ENCODE peak calls at places on chromosome 10, in eight cellular contexts. A, H, I, R, U, M, Q and J are unnamed samples.

GRCh38 chr10:26944261-26944882 is 83.6 kb upstream of the ABI1 start:
- DNase-seq in A (no peak), H (peak), I (no peak), R (no peak), U (no peak), M (no peak), Q (no peak), J (no peak)

GRCh38 chr10:89207801-89208551 is 859 bp upstream of the CH25H start:
- DNase-seq in A (peak), H (no peak), I (no peak), R (no peak), U (peak), M (no peak), Q (peak), J (peak)

GRCh38 chr10:98446121-98446655 is 547 bp downstream of the HPS1 start:
- DNase-seq in A (no peak), H (peak), I (no peak), R (no peak), U (peak), M (no peak), Q (peak), J (no peak)

GRCh38 chr10:51527806-51528205 is 171.6 kb downstream of the CSTF2T start:
- DNase-seq in A (no peak), H (no peak), I (no peak), R (no peak), U (no peak), M (no peak), Q (peak), J (no peak)

GRCh38 chr10:45470098-45471012 is 96.3 kb downstream of the ALOX5 start:
- DNase-seq in A (no peak), H (peak), I (no peak), R (no peak), U (peak), M (no peak), Q (peak), J (peak)

GRCh38 chr10:123073187-123073586 is 62.6 kb upstream of the HMX3 start:
- DNase-seq in A (no peak), H (no peak), I (no peak), R (no peak), U (no peak), M (no peak), Q (no peak), J (no peak)

GRCh38 chr10:122911889-122912484 is 1.6 kb downstream of the FAM24A start:
- DNase-seq in A (no peak), H (peak), I (no peak), R (no peak), U (peak), M (peak), Q (peak), J (peak)

GRCh38 chr10:5292196-5292735 is 72.5 kb upstream of the UCN3 start:
- DNase-seq in A (no peak), H (no peak), I (no peak), R (no peak), U (peak), M (no peak), Q (no peak), J (no peak)

GRCh38 chr10:17041626-17042520 is 87.7 kb downstream of the CUBN start:
- DNase-seq in A (no peak), H (no peak), I (no peak), R (no peak), U (no peak), M (no peak), Q (peak), J (no peak)

GRCh38 chr10:100562806-100563293 is 27.1 kb downstream of the HIF1AN start:
- DNase-seq in A (no peak), H (peak), I (no peak), R (no peak), U (no peak), M (peak), Q (peak), J (peak)

GRCh38 chr10:80924063-80924952 is 386.6 kb downstream of the SH2D4B start:
- DNase-seq in A (no peak), H (peak), I (no peak), R (no peak), U (peak), M (peak), Q (peak), J (peak)

DNA sequence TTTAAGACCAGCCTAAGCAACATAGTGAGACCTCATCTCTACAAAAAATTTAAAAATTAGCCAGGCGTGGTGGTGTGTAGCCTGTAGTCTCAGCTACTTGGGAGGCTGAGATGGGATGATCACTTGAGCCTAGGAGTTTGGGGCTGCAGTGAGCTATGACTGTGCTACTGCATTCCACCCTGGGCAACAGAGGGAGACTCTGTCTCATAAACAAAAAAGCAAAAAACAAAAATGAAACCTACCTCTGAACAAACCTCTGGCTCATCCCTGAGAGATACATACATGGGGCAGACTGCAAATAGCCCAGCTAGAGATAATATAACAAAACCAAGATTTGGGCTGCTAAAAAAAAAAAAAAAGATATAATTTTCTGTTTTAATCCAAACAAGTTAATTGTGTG is 19.5 kb downstream of the C10orf67 start:
- DNase-seq in A (no peak), H (no peak), I (no peak), R (no peak), U (no peak), M (no peak), Q (no peak), J (no peak)
- TF ChIP-seq CTCF in A (no peak), H (no peak), I (no peak), R (peak), U (peak), M (no peak), Q (peak), J (peak)

DNA sequence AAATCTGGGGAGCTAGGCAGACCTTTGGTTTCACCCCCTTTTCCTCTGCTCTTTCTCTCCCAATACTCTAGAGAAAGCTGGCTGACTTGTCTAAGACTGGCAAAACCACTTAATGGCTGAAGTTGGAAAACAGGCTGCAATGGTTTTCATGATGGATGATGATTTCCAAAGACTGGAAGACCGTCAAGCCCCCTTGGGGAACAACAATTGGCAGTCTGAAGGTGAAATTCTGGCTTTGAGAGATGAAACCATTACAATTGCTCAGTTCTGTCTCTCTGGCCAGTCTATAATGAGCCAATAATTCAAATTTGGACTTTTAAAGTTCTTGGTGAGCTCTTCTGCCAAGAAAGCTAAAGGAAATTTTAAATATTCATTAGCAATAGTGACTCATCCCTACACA is 680.5 kb downstream of the PARD3 start:
- DNase-seq in A (no peak), H (no peak), I (no peak), R (no peak), U (no peak), M (no peak), Q (no peak), J (no peak)
- TF ChIP-seq CTCF in A (no peak), H (no peak), I (no peak), R (no peak), U (no peak), M (no peak), Q (no peak), J (no peak)

DNA sequence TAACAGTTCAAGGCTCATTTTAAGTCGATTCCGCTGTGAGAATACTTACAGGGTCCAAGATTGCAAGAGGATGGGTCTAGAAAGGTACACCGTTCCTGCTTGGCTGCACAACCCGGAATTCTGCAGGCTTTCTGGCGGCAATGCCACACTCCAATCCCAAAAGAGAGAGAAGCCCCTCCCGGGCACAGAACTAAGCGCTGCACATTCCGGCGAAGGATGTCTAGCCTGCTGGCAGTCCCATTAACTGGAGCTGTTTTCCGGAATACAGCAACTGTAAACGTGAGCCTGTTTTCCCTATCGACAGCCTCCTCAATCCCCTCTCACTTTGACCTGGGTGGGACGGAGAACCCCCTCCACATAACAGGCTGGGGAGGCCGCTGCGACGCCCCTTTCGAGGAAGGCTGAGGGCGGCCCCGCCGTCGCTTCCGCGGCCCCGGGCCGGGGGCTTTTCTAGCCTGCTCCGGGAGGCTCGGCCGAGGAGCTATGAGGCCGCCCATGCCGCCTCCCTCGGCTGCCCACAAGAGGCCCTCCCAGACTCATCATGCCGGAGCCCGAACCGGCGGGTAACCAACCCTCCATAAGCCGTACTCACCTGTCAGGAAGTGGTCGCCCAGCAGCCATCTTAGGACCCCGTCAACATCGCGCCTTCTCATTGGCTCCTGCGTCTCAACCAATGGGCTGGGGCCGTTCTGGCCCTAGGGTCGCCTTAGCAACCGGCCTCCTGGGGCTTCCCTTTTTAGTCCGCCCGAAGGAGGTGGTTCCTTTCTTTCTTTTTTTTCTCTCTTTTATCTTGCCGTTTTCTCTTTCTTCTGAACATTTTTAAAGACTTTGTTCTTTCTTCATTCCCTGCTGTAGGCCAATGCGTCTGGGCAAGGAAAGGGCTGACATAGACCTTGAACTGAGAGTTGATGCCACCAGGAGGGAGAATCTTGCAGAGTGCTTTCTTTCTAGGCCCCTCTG is at the start of gene FAM204A:
- DNase-seq in A (peak), H (peak), I (peak), R (peak), U (peak), M (peak), Q (peak), J (peak)
- TF ChIP-seq CTCF in A (no peak), H (no peak), I (no peak), R (no peak), U (no peak), M (no peak), Q (no peak), J (no peak)

DNA sequence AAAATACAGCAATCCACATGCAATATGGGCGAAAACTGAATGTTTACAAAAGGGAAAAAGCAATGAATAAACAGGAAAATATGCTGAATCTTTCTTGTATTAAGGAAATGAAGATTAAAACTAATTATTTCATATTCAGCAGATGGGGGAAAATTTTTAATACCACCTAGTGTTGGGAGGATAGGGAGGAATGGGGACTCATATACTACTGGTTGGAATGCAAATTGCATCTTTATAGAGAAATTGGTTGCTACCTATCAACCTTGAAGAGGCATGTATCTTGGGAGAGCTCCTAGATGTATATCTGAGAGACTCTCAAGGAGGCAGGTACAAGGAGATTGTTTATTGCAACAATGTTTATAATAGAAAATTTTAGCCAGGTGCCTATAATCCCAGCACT is 101.4 kb downstream of the CREM start:
- DNase-seq in A (no peak), H (no peak), I (no peak), R (no peak), U (no peak), M (no peak), Q (no peak), J (no peak)
- TF ChIP-seq CTCF in A (no peak), H (no peak), I (peak), R (no peak), U (no peak), M (no peak), Q (no peak), J (no peak)

DNA sequence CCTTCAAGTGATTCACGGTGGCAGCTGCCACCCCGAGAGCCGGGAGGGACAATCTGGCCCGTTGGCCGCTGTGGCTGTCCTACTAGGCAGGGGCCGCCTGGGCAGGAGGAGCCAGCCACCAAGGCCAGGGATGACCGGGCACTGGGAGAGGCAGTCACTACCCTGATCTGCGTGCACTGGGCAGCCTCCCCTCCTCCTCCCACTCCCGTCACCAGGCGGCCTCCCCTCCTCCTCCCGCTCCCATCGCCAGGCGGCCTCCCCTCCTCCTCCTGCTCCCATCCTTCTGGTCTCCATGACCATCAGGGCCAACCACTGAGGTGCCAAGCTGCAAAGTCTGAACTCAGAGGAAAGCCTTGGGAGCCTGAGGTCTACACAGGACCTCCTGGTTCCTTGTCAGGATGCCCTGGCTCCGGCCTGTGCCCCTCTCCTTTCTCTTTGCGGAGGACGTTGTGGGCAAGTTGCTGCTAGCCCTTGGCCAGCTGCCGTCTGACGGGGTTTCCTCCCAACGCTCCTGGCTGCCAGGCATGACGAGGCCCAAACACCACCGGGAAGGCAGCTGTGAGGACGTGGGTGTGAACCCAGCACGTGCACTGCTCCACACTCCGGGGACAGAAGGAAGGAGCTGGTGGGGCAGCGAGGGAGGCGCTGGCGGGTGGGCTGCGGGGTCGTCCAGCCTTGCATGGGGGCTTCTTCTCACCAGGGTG is 131.1 kb downstream of the WDR37 start:
- DNase-seq in A (no peak), H (no peak), I (no peak), R (no peak), U (no peak), M (no peak), Q (no peak), J (no peak)
- TF ChIP-seq CTCF in A (no peak), H (no peak), I (no peak), R (no peak), U (no peak), M (no peak), Q (no peak), J (no peak)

DNA sequence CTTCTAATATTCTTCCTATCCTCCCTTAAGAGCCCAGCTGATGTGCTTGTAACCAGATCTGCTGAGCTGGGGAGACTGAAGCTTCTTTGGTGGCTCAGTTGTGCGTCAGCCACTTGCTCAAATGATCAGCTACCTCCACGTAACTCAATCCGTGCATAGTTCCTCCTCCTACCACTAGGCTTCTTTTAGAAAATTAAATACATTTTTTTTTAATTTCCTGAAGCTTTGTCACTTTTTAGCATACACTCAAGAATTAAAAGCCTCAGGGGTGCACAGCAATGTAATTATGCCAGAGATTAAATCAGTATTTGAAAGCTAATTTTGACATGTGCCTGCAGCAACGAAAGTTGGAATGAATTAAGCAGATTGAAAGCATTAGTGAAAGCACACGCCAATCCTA is 20.4 kb upstream of the PRLHR start:
- DNase-seq in A (no peak), H (no peak), I (no peak), R (no peak), U (no peak), M (no peak), Q (no peak), J (no peak)
- TF ChIP-seq CTCF in A (peak), H (no peak), I (peak), R (peak), U (no peak), M (no peak), Q (peak), J (no peak)